ENCODE peak calls at places on chromosomes 1 and 21, in five cellular contexts. H, J, Z, E and F are unnamed samples. For H3K4me1, the result is how much of the 10 kb centered on the place peaks cover.

GRCh38 chr1:32764826-32765545 is 52.2 kb downstream of the YARS1 start:
- DNase-seq in H (no peak), J (no peak), Z (no peak), E (no peak), F (no peak)

GRCh38 chr1:94245747-94246438 is 8.5 kb upstream of the ARHGAP29 start:
- DNase-seq in Z (no peak), H (no peak), E (peak), J (no peak), F (no peak)

GRCh38 chr1:199700551-199700950 is 327.0 kb upstream of the NR5A2 start:
- DNase-seq in J (no peak), H (no peak), E (no peak), Z (no peak), F (no peak)

GRCh38 chr1:68456207-68456606 is 6.5 kb upstream of the RPE65 start:
- DNase-seq in H (no peak), Z (no peak), E (no peak), J (no peak), F (no peak)

GRCh38 chr1:198669023-198669698 is 30.3 kb downstream of the PTPRC start:
- DNase-seq in E (peak), J (no peak), H (peak), Z (peak), F (peak)

GRCh38 chr1:54517536-54517935 is 30.5 kb upstream of the ACOT11 start:
- DNase-seq in J (no peak), H (no peak), E (no peak), Z (no peak), F (no peak)

GRCh38 chr1:48761411-48761810 is 15.3 kb downstream of the BEND5 start:
- DNase-seq in J (no peak), Z (no peak), E (peak), H (no peak), F (no peak)

GRCh38 chr1:42973799-42974198 is 15.1 kb upstream of the SLC2A1 start:
- DNase-seq in Z (no peak), J (no peak), H (no peak), E (no peak), F (no peak)

GRCh38 chr1:193083365-193084088 is 21.7 kb downstream of the GLRX2 start:
- DNase-seq in H (no peak), Z (no peak), J (no peak), E (no peak), F (no peak)

GRCh38 chr21:32770514-32771133 is 931 bp downstream of the PAXBP1 start:
- DNase-seq in E (peak), J (peak), Z (no peak), H (no peak), F (no peak)

GRCh38 chr1:226132731-226133503 is 53.6 kb downstream of the ACBD3 start:
- DNase-seq in J (no peak), H (no peak), Z (no peak), E (peak), F (no peak)

GRCh38 chr1:41804176-41804575 is 114.5 kb downstream of the HIVEP3 start:
- DNase-seq in E (no peak), J (no peak), Z (no peak), H (peak), F (peak)

GRCh38 chr1:15242766-15243165 is 4.3 kb upstream of the FHAD1 start:
- DNase-seq in H (no peak), Z (no peak), J (no peak), E (no peak), F (no peak)

GRCh38 chr21:40835179-40835694 is 11.7 kb downstream of the DSCAM start:
- DNase-seq in H (no peak), E (no peak), Z (no peak), J (no peak), F (no peak)

GRCh38 chr1:234316486-234316885 is 56.8 kb upstream of the COA6 start:
- DNase-seq in H (no peak), J (no peak), Z (no peak), E (no peak), F (no peak)

GRCh38 chr1:228141082-228141870 is 1.2 kb downstream of the GUK1 start:
- DNase-seq in H (no peak), E (peak), Z (no peak), J (peak), F (no peak)

GRCh38 chr1:18542351-18542750 is 61.6 kb downstream of the KLHDC7A start:
- DNase-seq in E (no peak), H (no peak), Z (no peak), J (no peak), F (peak)

GRCh38 chr21:25578070-25578961 is 29.0 kb downstream of the MRPL39 start:
- DNase-seq in E (no peak), Z (no peak), H (no peak), J (no peak), F (no peak)

GRCh38 chr21:26920055-26920454 is 46.8 kb downstream of the ADAMTS5 start:
- DNase-seq in H (no peak), E (no peak), Z (no peak), J (no peak), F (no peak)

GRCh38 chr1:184801503-184801902 is 46.8 kb upstream of the EDEM3 start:
- DNase-seq in J (no peak), E (peak), Z (no peak), H (no peak), F (no peak)

GRCh38 chr1:227935826-227936225 is 11.9 kb downstream of the WNT9A start:
- DNase-seq in Z (no peak), H (no peak), E (no peak), J (peak), F (no peak)

GRCh38 chr21:45615145-45615711 is 28.3 kb upstream of the PCBP3 start:
- DNase-seq in Z (no peak), H (peak), E (peak), J (peak), F (peak)

GRCh38 chr1:203263496-203263895 is 34.0 kb upstream of the CHIT1 start:
- DNase-seq in Z (no peak), J (no peak), E (no peak), H (no peak), F (no peak)

GRCh38 chr1:116881879-116882520 is 27.7 kb upstream of the PTGFRN start:
- DNase-seq in Z (no peak), E (peak), J (peak), H (no peak), F (no peak)

GRCh38 chr1:83131692-83131955 is 867.3 kb downstream of the TTLL7 start:
- DNase-seq in Z (peak), E (no peak), H (no peak), J (no peak), F (no peak)

GRCh38 chr1:174426153-174426552 is 21.6 kb upstream of the GPR52 start:
- DNase-seq in H (no peak), J (no peak), E (no peak), Z (no peak), F (no peak)

GRCh38 chr1:204513117-204513716 is 3.0 kb upstream of the MDM4 start:
- DNase-seq in Z (no peak), J (peak), E (no peak), H (peak), F (peak)

GRCh38 chr1:24294757-24295371 is 24.3 kb upstream of the GRHL3 start:
- DNase-seq in H (no peak), Z (no peak), E (peak), J (no peak), F (no peak)

GRCh38 chr1:228471762-228472398 is 15.3 kb upstream of the RNF187 start:
- DNase-seq in E (peak), Z (no peak), H (no peak), J (no peak), F (peak)

GRCh38 chr21:44051462-44051941 is 39.4 kb downstream of the TRAPPC10 start:
- DNase-seq in E (no peak), H (no peak), J (no peak), Z (no peak), F (no peak)

DNA sequence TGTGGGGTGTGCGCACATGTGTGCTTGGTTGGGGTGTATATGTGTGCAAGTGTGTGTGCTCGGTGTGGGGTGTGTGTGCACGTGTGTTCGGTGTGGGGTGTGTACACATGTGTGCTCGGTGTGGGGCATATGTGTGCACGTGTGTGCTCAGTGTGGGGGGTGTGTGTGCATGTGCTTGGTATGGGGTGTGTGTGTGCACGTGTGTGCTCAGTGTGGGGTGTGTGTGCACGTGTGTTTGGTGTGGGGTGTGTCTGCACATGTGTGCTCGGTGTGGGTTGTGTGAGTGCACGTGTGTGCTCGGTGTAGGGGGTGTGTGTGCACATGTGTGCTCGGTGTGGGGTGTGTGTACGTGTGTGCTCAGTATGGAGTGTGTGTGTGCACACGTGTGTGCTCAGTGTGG is 77.5 kb downstream of the PRDM16 start:
- DNase-seq in J (no peak), Z (no peak), E (no peak), H (no peak), F (no peak)
- H3K27ac ChIP-seq in J (no peak), Z (no peak), E (no peak), H (no peak), F (no peak)

GRCh38 chr1:9889411-9889810 is 20.7 kb downstream of the CTNNBIP1 start:
- DNase-seq in H (no peak), E (no peak), J (no peak), Z (no peak), F (no peak)

GRCh38 chr1:9891207-9891606 is 18.9 kb downstream of the CTNNBIP1 start:
- DNase-seq in J (no peak), Z (no peak), E (peak), H (no peak), F (no peak)

GRCh38 chr1:9888886-9889285 is 21.2 kb downstream of the CTNNBIP1 start:
- DNase-seq in E (no peak), J (no peak), H (no peak), Z (no peak), F (no peak)

GRCh38 chr1:9892563-9893528 is 17.2 kb downstream of the CTNNBIP1 start:
- DNase-seq in H (no peak), E (peak), J (no peak), Z (no peak), F (no peak)

GRCh38 chr1:9890224-9890731 is 19.8 kb downstream of the CTNNBIP1 start:
- DNase-seq in J (no peak), Z (peak), E (peak), H (no peak), F (no peak)
- H3K4me1 ChIP-seq in J (half or more), Z (half or more), E (half or more), H (under half), F (under half)

GRCh38 chr1:156813298-156813697 is 3.4 kb downstream of the SH2D2A start:
- DNase-seq in Z (no peak), E (no peak), J (no peak), H (no peak), F (no peak)
- H3K4me3 ChIP-seq in Z (peak), E (peak), J (peak), H (peak), F (peak)

GRCh38 chr1:110948038-110948810 is 15.5 kb downstream of the LRIF1 start:
- DNase-seq in E (peak), H (no peak), Z (no peak), J (no peak), F (no peak)

GRCh38 chr1:110953031-110953430 is 10.7 kb downstream of the LRIF1 start:
- DNase-seq in Z (no peak), J (no peak), H (no peak), E (no peak), F (no peak)

GRCh38 chr1:110956586-110956985 is 7.1 kb downstream of the LRIF1 start:
- DNase-seq in E (no peak), Z (no peak), J (no peak), H (no peak), F (no peak)

GRCh38 chr1:110952031-110952430 is 11.7 kb downstream of the LRIF1 start:
- DNase-seq in J (no peak), H (no peak), E (no peak), Z (no peak), F (no peak)

DNA sequence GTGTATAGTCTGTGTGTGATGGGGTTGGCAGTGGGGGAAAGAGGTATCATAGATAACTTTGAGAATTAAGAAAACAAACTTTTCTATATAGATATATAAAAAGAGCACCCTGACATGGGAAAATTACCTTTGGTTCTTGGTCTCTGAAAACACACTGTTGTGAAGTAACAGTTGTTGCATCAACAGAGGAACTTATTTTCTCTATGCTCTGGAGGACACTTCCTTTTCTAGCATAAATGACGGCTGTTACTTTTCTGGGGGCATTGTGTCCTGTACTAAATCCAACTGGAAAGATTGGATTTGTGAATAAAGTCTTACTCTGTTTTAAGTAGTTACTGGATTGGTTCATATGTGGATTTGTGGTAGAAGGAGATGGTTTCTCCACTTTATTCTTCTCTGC is 12.6 kb downstream of the LRIF1 start:
- DNase-seq in Z (no peak), J (no peak), H (no peak), E (no peak), F (no peak)
- H3K27ac ChIP-seq in Z (no peak), J (no peak), H (no peak), E (no peak), F (no peak)

DNA sequence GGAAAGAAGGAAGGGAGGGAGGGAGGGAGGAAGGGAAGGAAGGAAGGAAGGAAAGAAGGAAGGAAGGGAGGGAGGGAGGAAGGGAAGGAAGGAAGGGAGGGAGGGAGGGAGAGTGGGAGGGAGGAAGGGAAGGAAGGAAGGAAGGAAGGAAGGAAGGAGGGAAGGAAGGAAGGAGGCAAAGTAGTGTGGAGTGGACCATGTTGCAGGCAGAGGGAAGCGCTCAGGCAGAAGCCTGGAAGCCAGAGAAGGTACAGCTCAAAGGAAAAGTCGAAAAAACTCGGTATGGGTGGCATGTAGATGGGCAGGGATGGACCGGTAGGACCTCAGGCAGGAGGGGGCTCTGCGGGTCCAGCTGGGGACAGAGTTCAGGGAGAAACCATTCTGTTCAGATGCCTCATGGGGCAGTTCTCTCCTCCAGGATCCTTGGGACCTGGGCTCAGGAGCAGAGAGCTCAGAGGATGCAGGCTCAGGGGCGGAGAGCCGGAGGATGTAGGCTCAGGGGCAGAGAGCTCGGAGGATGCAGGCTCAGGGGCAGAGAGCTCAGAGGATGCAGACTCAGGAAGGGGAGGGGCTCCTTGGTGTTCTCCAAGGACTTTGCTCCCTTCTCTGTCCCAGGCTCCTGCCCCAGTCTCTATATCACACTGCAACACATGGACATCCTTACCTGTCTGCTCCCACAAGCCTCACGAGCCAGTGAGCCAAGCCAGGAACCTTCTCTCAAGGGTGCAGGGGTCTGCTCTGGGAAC is 13.6 kb upstream of the PADI3 start:
- DNase-seq in Z (no peak), E (no peak), H (no peak), J (no peak), F (no peak)
- H3K4me1 ChIP-seq in Z (under half), E (under half), H (under half), J (under half), F (under half)

GRCh38 chr1:101847608-101848007 is 149.1 kb downstream of the OLFM3 start:
- DNase-seq in H (no peak), Z (no peak), E (no peak), J (no peak), F (no peak)

GRCh38 chr1:101846820-101847219 is 149.9 kb downstream of the OLFM3 start:
- DNase-seq in E (no peak), J (no peak), Z (no peak), H (no peak), F (no peak)

GRCh38 chr1:101841824-101842223 is 154.9 kb downstream of the OLFM3 start:
- DNase-seq in E (no peak), H (no peak), Z (no peak), J (no peak), F (no peak)

DNA sequence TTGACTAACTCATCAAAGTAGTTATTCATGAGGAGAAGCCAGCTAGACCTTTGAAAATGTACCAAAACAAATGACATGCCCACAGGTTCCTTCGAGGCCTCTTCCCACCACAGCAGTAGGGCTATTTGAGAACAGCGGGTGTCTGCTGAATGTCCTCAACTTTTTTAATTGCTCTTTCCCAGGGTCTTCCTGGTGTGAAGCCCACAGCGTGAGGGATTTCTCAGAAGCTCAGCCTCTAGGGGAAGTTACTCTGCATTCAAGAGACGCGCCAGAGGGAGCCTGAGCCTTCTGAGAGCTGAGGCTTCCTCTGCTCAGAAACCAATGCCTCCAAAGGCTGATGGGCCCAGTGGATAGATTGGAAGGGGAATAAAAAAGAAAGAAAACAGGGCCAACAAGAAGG is 153.6 kb downstream of the OLFM3 start:
- DNase-seq in J (no peak), H (no peak), E (no peak), Z (no peak), F (no peak)
- H3K4me3 ChIP-seq in J (no peak), H (no peak), E (no peak), Z (no peak), F (no peak)

GRCh38 chr1:69913967-69914366 is 291.4 kb downstream of the LRRC40 start:
- DNase-seq in J (no peak), H (no peak), E (no peak), Z (no peak), F (no peak)
- H3K27ac ChIP-seq in J (no peak), H (no peak), E (no peak), Z (no peak), F (no peak)

DNA sequence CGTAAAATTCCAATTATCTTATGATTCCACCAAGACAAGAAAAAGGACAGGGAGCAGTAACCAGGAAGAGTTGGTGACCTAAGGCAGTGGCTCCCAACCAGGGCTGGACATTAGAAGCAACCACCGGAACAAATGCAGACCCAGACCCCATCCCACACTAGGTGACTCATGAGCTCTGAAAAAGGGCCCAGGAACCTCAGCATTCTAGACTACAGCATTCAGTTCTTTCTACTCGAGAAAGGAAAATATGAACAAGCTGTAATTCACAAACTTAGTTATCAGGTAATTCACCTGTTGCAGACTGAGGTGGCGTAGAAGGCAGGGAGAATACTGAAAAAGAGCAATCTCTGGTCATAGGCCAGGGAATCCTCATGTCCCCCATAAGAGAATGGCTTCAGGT is 138.4 kb upstream of the KRTAP19-8 start:
- DNase-seq in E (no peak), J (no peak), H (no peak), Z (no peak), F (no peak)
- H3K4me1 ChIP-seq in E (under half), J (half or more), H (under half), Z (under half), F (half or more)

DNA sequence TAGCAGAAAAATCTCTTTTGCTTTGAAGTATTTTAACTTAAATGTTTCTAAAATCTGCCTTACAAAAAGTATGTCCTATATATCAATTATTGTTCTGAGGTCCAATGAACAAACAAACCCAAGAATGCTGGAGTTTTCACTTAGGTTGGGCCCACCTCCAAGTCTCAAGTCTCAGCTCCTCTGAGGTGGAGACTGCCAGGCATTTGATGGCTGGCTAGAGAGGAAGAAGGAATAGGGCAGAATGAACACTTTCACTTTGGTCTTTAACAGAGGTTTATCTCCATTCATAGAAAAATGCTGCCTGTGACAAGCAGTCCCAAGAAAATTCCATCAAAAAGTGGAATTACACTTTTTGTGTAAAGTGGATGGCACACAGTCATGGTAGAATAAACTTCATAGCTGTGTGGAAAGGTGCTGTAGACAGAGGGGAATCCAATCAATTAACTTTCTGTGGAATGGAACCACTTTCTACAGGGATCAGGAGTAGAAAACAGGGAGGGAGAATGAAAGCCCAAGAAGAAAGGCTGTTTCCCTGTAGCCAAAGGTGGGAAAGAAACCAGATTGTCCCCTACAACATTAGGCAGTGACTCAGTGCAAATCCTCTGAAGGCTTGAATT is 349.4 kb upstream of the RUNX1 start:
- DNase-seq in H (no peak), J (no peak), E (no peak), Z (no peak), F (no peak)
- H3K4me3 ChIP-seq in H (no peak), J (no peak), E (peak), Z (peak), F (no peak)

GRCh38 chr1:165905853-165906252 is 78.4 kb downstream of the UCK2 start:
- DNase-seq in Z (no peak), J (no peak), H (no peak), E (no peak), F (no peak)
- H3K27ac ChIP-seq in Z (no peak), J (no peak), H (no peak), E (no peak), F (no peak)